ENCODE peak calls at places on chromosomes 12 and 14, in ten cellular contexts. One of them, this sample, is unnamed.

GRCh38 chr12:51820721-51821422 is 27.6 kb downstream of the FIGNL2 start:
- DNase-seq in fibroblast of the aortic adventitia: no peak
- DNase-seq in MG63: peak
- DNase-seq in GM23248: peak
- DNase-seq in pancreas: peak
- DNase-seq in fibroblast of lung: peak
- DNase-seq in mesenchymal stem cell: no peak
- DNase-seq in BJ: no peak
- DNase-seq in CD4-positive, CD25-positive, alpha-beta regulatory T cell: peak
- DNase-seq in OCI-LY7: no peak
- DNase-seq in this sample: no peak

GRCh38 chr12:116143883-116144266 is 133.6 kb downstream of the MED13L start:
- DNase-seq in fibroblast of the aortic adventitia: peak
- DNase-seq in MG63: no peak
- DNase-seq in GM23248: peak
- DNase-seq in pancreas: no peak
- DNase-seq in fibroblast of lung: peak
- DNase-seq in mesenchymal stem cell: peak
- DNase-seq in BJ: no peak
- DNase-seq in CD4-positive, CD25-positive, alpha-beta regulatory T cell: no peak
- DNase-seq in OCI-LY7: no peak
- DNase-seq in this sample: peak

GRCh38 chr14:85529803-85530574 is at the start of gene FLRT2:
- DNase-seq in fibroblast of the aortic adventitia: peak
- DNase-seq in MG63: peak
- DNase-seq in GM23248: peak
- DNase-seq in pancreas: peak
- DNase-seq in fibroblast of lung: peak
- DNase-seq in mesenchymal stem cell: peak
- DNase-seq in BJ: no peak
- DNase-seq in CD4-positive, CD25-positive, alpha-beta regulatory T cell: no peak
- DNase-seq in OCI-LY7: no peak
- DNase-seq in this sample: peak

GRCh38 chr14:93941293-93941910 is 14.3 kb downstream of the FAM181A start:
- DNase-seq in fibroblast of the aortic adventitia: peak
- DNase-seq in MG63: peak
- DNase-seq in GM23248: no peak
- DNase-seq in pancreas: peak
- DNase-seq in fibroblast of lung: peak
- DNase-seq in mesenchymal stem cell: peak
- DNase-seq in BJ: peak
- DNase-seq in CD4-positive, CD25-positive, alpha-beta regulatory T cell: no peak
- DNase-seq in OCI-LY7: no peak
- DNase-seq in this sample: peak

GRCh38 chr12:9750276-9751203 is 10.2 kb downstream of the CD69 start:
- DNase-seq in fibroblast of the aortic adventitia: peak
- DNase-seq in MG63: no peak
- DNase-seq in GM23248: peak
- DNase-seq in pancreas: no peak
- DNase-seq in fibroblast of lung: peak
- DNase-seq in mesenchymal stem cell: peak
- DNase-seq in BJ: no peak
- DNase-seq in CD4-positive, CD25-positive, alpha-beta regulatory T cell: peak
- DNase-seq in OCI-LY7: peak
- DNase-seq in this sample: peak

GRCh38 chr14:54692261-54692861 is 125.4 kb downstream of the SAMD4A start:
- DNase-seq in fibroblast of the aortic adventitia: peak
- DNase-seq in MG63: no peak
- DNase-seq in GM23248: no peak
- DNase-seq in pancreas: no peak
- DNase-seq in fibroblast of lung: no peak
- DNase-seq in mesenchymal stem cell: no peak
- DNase-seq in BJ: no peak
- DNase-seq in CD4-positive, CD25-positive, alpha-beta regulatory T cell: no peak
- DNase-seq in OCI-LY7: no peak
- DNase-seq in this sample: no peak

GRCh38 chr14:34826661-34827060 is 48.5 kb downstream of the BAZ1A start:
- DNase-seq in fibroblast of the aortic adventitia: peak
- DNase-seq in MG63: no peak
- DNase-seq in GM23248: peak
- DNase-seq in pancreas: no peak
- DNase-seq in fibroblast of lung: peak
- DNase-seq in mesenchymal stem cell: peak
- DNase-seq in BJ: no peak
- DNase-seq in CD4-positive, CD25-positive, alpha-beta regulatory T cell: no peak
- DNase-seq in OCI-LY7: no peak
- DNase-seq in this sample: peak

GRCh38 chr14:32070282-32070681 is 6.8 kb upstream of the ARHGAP5 start:
- DNase-seq in fibroblast of the aortic adventitia: no peak
- DNase-seq in MG63: no peak
- DNase-seq in GM23248: no peak
- DNase-seq in pancreas: no peak
- DNase-seq in fibroblast of lung: no peak
- DNase-seq in mesenchymal stem cell: no peak
- DNase-seq in BJ: no peak
- DNase-seq in CD4-positive, CD25-positive, alpha-beta regulatory T cell: no peak
- DNase-seq in OCI-LY7: no peak
- DNase-seq in this sample: no peak

GRCh38 chr12:65822732-65823480 is 1.4 kb upstream of the HMGA2 start:
- DNase-seq in fibroblast of the aortic adventitia: peak
- DNase-seq in MG63: peak
- DNase-seq in GM23248: peak
- DNase-seq in pancreas: peak
- DNase-seq in fibroblast of lung: peak
- DNase-seq in mesenchymal stem cell: peak
- DNase-seq in BJ: no peak
- DNase-seq in CD4-positive, CD25-positive, alpha-beta regulatory T cell: peak
- DNase-seq in OCI-LY7: no peak
- DNase-seq in this sample: peak

GRCh38 chr14:71143391-71144290 is 236.4 kb downstream of the PCNX1 start:
- DNase-seq in fibroblast of the aortic adventitia: peak
- DNase-seq in MG63: no peak
- DNase-seq in GM23248: peak
- DNase-seq in pancreas: no peak
- DNase-seq in fibroblast of lung: peak
- DNase-seq in mesenchymal stem cell: peak
- DNase-seq in BJ: no peak
- DNase-seq in CD4-positive, CD25-positive, alpha-beta regulatory T cell: peak
- DNase-seq in OCI-LY7: no peak
- DNase-seq in this sample: peak

GRCh38 chr14:56055521-56055920 is 62.7 kb upstream of the PELI2 start:
- DNase-seq in fibroblast of the aortic adventitia: no peak
- DNase-seq in MG63: no peak
- DNase-seq in GM23248: no peak
- DNase-seq in pancreas: no peak
- DNase-seq in fibroblast of lung: no peak
- DNase-seq in mesenchymal stem cell: no peak
- DNase-seq in BJ: no peak
- DNase-seq in CD4-positive, CD25-positive, alpha-beta regulatory T cell: no peak
- DNase-seq in OCI-LY7: no peak
- DNase-seq in this sample: no peak

GRCh38 chr14:90757452-90757851 is 58.8 kb downstream of the TTC7B start:
- DNase-seq in fibroblast of the aortic adventitia: no peak
- DNase-seq in MG63: no peak
- DNase-seq in GM23248: peak
- DNase-seq in pancreas: no peak
- DNase-seq in fibroblast of lung: no peak
- DNase-seq in mesenchymal stem cell: peak
- DNase-seq in BJ: no peak
- DNase-seq in CD4-positive, CD25-positive, alpha-beta regulatory T cell: no peak
- DNase-seq in OCI-LY7: no peak
- DNase-seq in this sample: no peak

GRCh38 chr12:55019784-55020183 is at the start of gene NEUROD4:
- DNase-seq in fibroblast of the aortic adventitia: peak
- DNase-seq in MG63: peak
- DNase-seq in GM23248: peak
- DNase-seq in pancreas: peak
- DNase-seq in fibroblast of lung: peak
- DNase-seq in mesenchymal stem cell: peak
- DNase-seq in BJ: no peak
- DNase-seq in CD4-positive, CD25-positive, alpha-beta regulatory T cell: no peak
- DNase-seq in OCI-LY7: no peak
- DNase-seq in this sample: peak
- H3K4me3 ChIP-seq in fibroblast of the aortic adventitia: no peak
- H3K4me3 ChIP-seq in MG63: no peak
- H3K4me3 ChIP-seq in GM23248: no peak
- H3K4me3 ChIP-seq in pancreas: no peak
- H3K4me3 ChIP-seq in fibroblast of lung: no peak
- H3K4me3 ChIP-seq in mesenchymal stem cell: no peak
- H3K4me3 ChIP-seq in BJ: no peak
- H3K4me3 ChIP-seq in CD4-positive, CD25-positive, alpha-beta regulatory T cell: no peak
- H3K4me3 ChIP-seq in OCI-LY7: no peak
- H3K4me3 ChIP-seq in this sample: no peak

GRCh38 chr12:45268672-45269406 is 52.9 kb downstream of the ANO6 start:
- DNase-seq in fibroblast of the aortic adventitia: peak
- DNase-seq in MG63: peak
- DNase-seq in GM23248: peak
- DNase-seq in pancreas: peak
- DNase-seq in fibroblast of lung: peak
- DNase-seq in mesenchymal stem cell: peak
- DNase-seq in BJ: peak
- DNase-seq in CD4-positive, CD25-positive, alpha-beta regulatory T cell: no peak
- DNase-seq in OCI-LY7: peak
- DNase-seq in this sample: peak
- H3K4me3 ChIP-seq in fibroblast of the aortic adventitia: peak
- H3K4me3 ChIP-seq in MG63: no peak
- H3K4me3 ChIP-seq in GM23248: peak
- H3K4me3 ChIP-seq in pancreas: no peak
- H3K4me3 ChIP-seq in fibroblast of lung: no peak
- H3K4me3 ChIP-seq in mesenchymal stem cell: no peak
- H3K4me3 ChIP-seq in BJ: no peak
- H3K4me3 ChIP-seq in CD4-positive, CD25-positive, alpha-beta regulatory T cell: no peak
- H3K4me3 ChIP-seq in OCI-LY7: no peak
- H3K4me3 ChIP-seq in this sample: no peak

DNA sequence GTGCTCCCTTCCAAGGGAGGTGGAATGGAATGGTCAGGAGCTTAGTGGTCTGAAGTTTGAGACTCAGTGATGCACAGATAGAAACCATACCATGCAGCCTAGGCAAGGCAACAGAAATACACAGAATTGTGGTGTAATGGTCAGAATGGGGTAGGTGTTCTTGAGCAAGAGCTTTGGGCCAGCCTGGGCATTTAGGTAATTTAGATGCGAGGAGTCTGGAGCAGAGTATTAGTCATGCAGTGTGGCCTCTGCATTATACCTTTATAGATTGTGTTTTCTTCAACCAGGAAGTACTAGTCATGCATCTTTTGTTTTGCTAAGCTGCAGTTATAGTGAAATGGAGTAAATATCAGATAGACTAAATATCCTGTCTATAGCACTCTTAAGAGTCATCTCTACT is 118.3 kb downstream of the DAAM1 start:
- DNase-seq in fibroblast of the aortic adventitia: peak
- DNase-seq in MG63: peak
- DNase-seq in GM23248: peak
- DNase-seq in pancreas: no peak
- DNase-seq in fibroblast of lung: peak
- DNase-seq in mesenchymal stem cell: peak
- DNase-seq in BJ: no peak
- DNase-seq in CD4-positive, CD25-positive, alpha-beta regulatory T cell: peak
- DNase-seq in OCI-LY7: no peak
- DNase-seq in this sample: peak
- H3K4me3 ChIP-seq in fibroblast of the aortic adventitia: no peak
- H3K4me3 ChIP-seq in MG63: no peak
- H3K4me3 ChIP-seq in GM23248: peak
- H3K4me3 ChIP-seq in pancreas: no peak
- H3K4me3 ChIP-seq in fibroblast of lung: no peak
- H3K4me3 ChIP-seq in mesenchymal stem cell: no peak
- H3K4me3 ChIP-seq in BJ: no peak
- H3K4me3 ChIP-seq in CD4-positive, CD25-positive, alpha-beta regulatory T cell: no peak
- H3K4me3 ChIP-seq in OCI-LY7: no peak
- H3K4me3 ChIP-seq in this sample: no peak

GRCh38 chr14:101968186-101968585 is 3.8 kb downstream of the DYNC1H1 start:
- DNase-seq in fibroblast of the aortic adventitia: no peak
- DNase-seq in MG63: no peak
- DNase-seq in GM23248: no peak
- DNase-seq in pancreas: no peak
- DNase-seq in fibroblast of lung: no peak
- DNase-seq in mesenchymal stem cell: no peak
- DNase-seq in BJ: no peak
- DNase-seq in CD4-positive, CD25-positive, alpha-beta regulatory T cell: no peak
- DNase-seq in OCI-LY7: no peak
- DNase-seq in this sample: no peak
- H3K4me3 ChIP-seq in fibroblast of the aortic adventitia: no peak
- H3K4me3 ChIP-seq in MG63: no peak
- H3K4me3 ChIP-seq in GM23248: peak
- H3K4me3 ChIP-seq in pancreas: no peak
- H3K4me3 ChIP-seq in fibroblast of lung: no peak
- H3K4me3 ChIP-seq in mesenchymal stem cell: no peak
- H3K4me3 ChIP-seq in BJ: no peak
- H3K4me3 ChIP-seq in CD4-positive, CD25-positive, alpha-beta regulatory T cell: peak
- H3K4me3 ChIP-seq in OCI-LY7: no peak
- H3K4me3 ChIP-seq in this sample: no peak

DNA sequence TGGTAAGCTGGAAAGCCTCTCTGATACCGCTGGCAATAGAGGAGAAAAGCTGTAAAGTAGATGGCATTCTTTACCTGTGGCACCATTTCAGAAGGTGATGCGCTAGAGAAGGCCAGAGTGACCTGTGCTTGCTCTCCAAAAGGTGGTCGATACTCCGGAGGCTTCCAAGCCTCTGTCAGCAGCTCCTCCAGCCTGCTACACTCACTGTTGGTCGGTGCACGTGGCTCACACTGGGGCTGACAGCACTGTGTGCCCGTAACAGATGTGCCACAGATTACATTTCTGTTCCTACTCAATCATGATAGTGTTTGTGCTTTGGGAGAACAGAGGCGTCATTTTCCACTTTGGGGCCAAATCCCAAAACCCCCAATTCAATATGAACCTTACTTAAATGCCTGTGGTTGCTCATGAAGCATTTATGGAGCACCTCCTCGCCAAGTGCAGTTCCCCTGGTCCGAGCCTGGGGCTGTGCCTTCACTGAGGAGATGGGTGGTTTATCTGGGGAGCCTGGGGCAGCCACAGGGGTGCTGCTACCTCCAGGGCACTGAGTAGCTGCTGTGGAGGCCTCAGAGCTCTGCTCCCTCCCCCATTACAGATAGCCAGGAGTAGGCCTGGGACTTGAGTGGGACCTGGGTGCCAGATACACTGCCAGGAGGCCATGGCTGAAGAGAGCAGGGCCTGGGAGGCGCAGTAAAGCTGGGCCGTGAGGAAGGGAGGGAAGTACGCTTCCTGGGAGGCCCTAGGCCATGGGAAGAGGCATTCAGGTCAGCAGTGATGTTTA is 26.8 kb downstream of the CCNK start:
- DNase-seq in fibroblast of the aortic adventitia: no peak
- DNase-seq in MG63: no peak
- DNase-seq in GM23248: no peak
- DNase-seq in pancreas: no peak
- DNase-seq in fibroblast of lung: no peak
- DNase-seq in mesenchymal stem cell: no peak
- DNase-seq in BJ: no peak
- DNase-seq in CD4-positive, CD25-positive, alpha-beta regulatory T cell: no peak
- DNase-seq in OCI-LY7: no peak
- DNase-seq in this sample: no peak
- H3K4me3 ChIP-seq in fibroblast of the aortic adventitia: no peak
- H3K4me3 ChIP-seq in MG63: no peak
- H3K4me3 ChIP-seq in GM23248: no peak
- H3K4me3 ChIP-seq in pancreas: no peak
- H3K4me3 ChIP-seq in fibroblast of lung: no peak
- H3K4me3 ChIP-seq in mesenchymal stem cell: no peak
- H3K4me3 ChIP-seq in BJ: no peak
- H3K4me3 ChIP-seq in CD4-positive, CD25-positive, alpha-beta regulatory T cell: no peak
- H3K4me3 ChIP-seq in OCI-LY7: no peak
- H3K4me3 ChIP-seq in this sample: no peak

GRCh38 chr12:122834229-122834920 is 882 bp upstream of the HIP1R start:
- DNase-seq in fibroblast of the aortic adventitia: peak
- DNase-seq in MG63: peak
- DNase-seq in GM23248: peak
- DNase-seq in pancreas: no peak
- DNase-seq in fibroblast of lung: peak
- DNase-seq in mesenchymal stem cell: peak
- DNase-seq in BJ: no peak
- DNase-seq in CD4-positive, CD25-positive, alpha-beta regulatory T cell: peak
- DNase-seq in OCI-LY7: no peak
- DNase-seq in this sample: peak
- H3K4me3 ChIP-seq in fibroblast of the aortic adventitia: peak
- H3K4me3 ChIP-seq in MG63: peak
- H3K4me3 ChIP-seq in GM23248: peak
- H3K4me3 ChIP-seq in pancreas: peak
- H3K4me3 ChIP-seq in fibroblast of lung: peak
- H3K4me3 ChIP-seq in mesenchymal stem cell: peak
- H3K4me3 ChIP-seq in BJ: peak
- H3K4me3 ChIP-seq in CD4-positive, CD25-positive, alpha-beta regulatory T cell: peak
- H3K4me3 ChIP-seq in OCI-LY7: peak
- H3K4me3 ChIP-seq in this sample: peak

This sample was measured in bronchial epithelial cell.